ENCODE peak calls at places on chromosome 5, in five cellular contexts. One of them, this sample, is unnamed.

GRCh38 chr5:180387798-180388197 is 34.7 kb upstream of the GFPT2 start:
- DNase-seq in stimulated activated CD8-positive, alpha-beta memory T cell treated with anti-CD3 and anti-CD28 coated beads, Interleukin-7, amount 100 ng/mL, for 24 hours: no peak
- DNase-seq in retina: no peak
- DNase-seq in GM04504: no peak
- DNase-seq in posterior vena cava: peak
- DNase-seq in this sample: no peak

GRCh38 chr5:95417971-95418370 is 26.8 kb downstream of the FAM81B start:
- DNase-seq in retina: no peak
- DNase-seq in posterior vena cava: no peak
- DNase-seq in GM04504: no peak
- DNase-seq in stimulated activated CD8-positive, alpha-beta memory T cell treated with anti-CD3 and anti-CD28 coated beads, Interleukin-7, amount 100 ng/mL, for 24 hours: no peak
- DNase-seq in this sample: no peak

GRCh38 chr5:124651663-124652513 is 94.6 kb downstream of the ZNF608 start:
- DNase-seq in GM04504: peak
- DNase-seq in stimulated activated CD8-positive, alpha-beta memory T cell treated with anti-CD3 and anti-CD28 coated beads, Interleukin-7, amount 100 ng/mL, for 24 hours: no peak
- DNase-seq in retina: peak
- DNase-seq in posterior vena cava: peak
- DNase-seq in this sample: no peak

GRCh38 chr5:106397700-106398099 is 1273.0 kb downstream of the EFNA5 start:
- DNase-seq in retina: no peak
- DNase-seq in GM04504: peak
- DNase-seq in posterior vena cava: no peak
- DNase-seq in stimulated activated CD8-positive, alpha-beta memory T cell treated with anti-CD3 and anti-CD28 coated beads, Interleukin-7, amount 100 ng/mL, for 24 hours: no peak
- DNase-seq in this sample: peak

GRCh38 chr5:93789173-93790070 is 48.0 kb upstream of the POU5F2 start:
- DNase-seq in GM04504: peak
- DNase-seq in stimulated activated CD8-positive, alpha-beta memory T cell treated with anti-CD3 and anti-CD28 coated beads, Interleukin-7, amount 100 ng/mL, for 24 hours: no peak
- DNase-seq in posterior vena cava: no peak
- DNase-seq in retina: no peak
- DNase-seq in this sample: peak

GRCh38 chr5:53045263-53045662 is 56.1 kb downstream of the ITGA2 start:
- DNase-seq in stimulated activated CD8-positive, alpha-beta memory T cell treated with anti-CD3 and anti-CD28 coated beads, Interleukin-7, amount 100 ng/mL, for 24 hours: no peak
- DNase-seq in posterior vena cava: no peak
- DNase-seq in retina: no peak
- DNase-seq in GM04504: no peak
- DNase-seq in this sample: no peak

GRCh38 chr5:127702913-127703575 is at the start of gene CCDC192:
- DNase-seq in stimulated activated CD8-positive, alpha-beta memory T cell treated with anti-CD3 and anti-CD28 coated beads, Interleukin-7, amount 100 ng/mL, for 24 hours: no peak
- DNase-seq in retina: peak
- DNase-seq in posterior vena cava: no peak
- DNase-seq in GM04504: no peak
- DNase-seq in this sample: no peak

GRCh38 chr5:73786043-73786831 is 160.2 kb downstream of the ARHGEF28 start:
- DNase-seq in stimulated activated CD8-positive, alpha-beta memory T cell treated with anti-CD3 and anti-CD28 coated beads, Interleukin-7, amount 100 ng/mL, for 24 hours: no peak
- DNase-seq in GM04504: no peak
- DNase-seq in posterior vena cava: no peak
- DNase-seq in retina: no peak
- DNase-seq in this sample: no peak

GRCh38 chr5:59485629-59486439 is 407.7 kb downstream of the PDE4D start:
- DNase-seq in retina: no peak
- DNase-seq in GM04504: no peak
- DNase-seq in posterior vena cava: no peak
- DNase-seq in stimulated activated CD8-positive, alpha-beta memory T cell treated with anti-CD3 and anti-CD28 coated beads, Interleukin-7, amount 100 ng/mL, for 24 hours: no peak
- DNase-seq in this sample: peak

GRCh38 chr5:59275170-59275536 is 618.4 kb downstream of the PDE4D start:
- DNase-seq in retina: peak
- DNase-seq in posterior vena cava: no peak
- DNase-seq in stimulated activated CD8-positive, alpha-beta memory T cell treated with anti-CD3 and anti-CD28 coated beads, Interleukin-7, amount 100 ng/mL, for 24 hours: no peak
- DNase-seq in GM04504: no peak
- DNase-seq in this sample: no peak

GRCh38 chr5:72305194-72306142 is 14.6 kb downstream of the MRPS27 start:
- DNase-seq in GM04504: no peak
- DNase-seq in posterior vena cava: no peak
- DNase-seq in retina: no peak
- DNase-seq in stimulated activated CD8-positive, alpha-beta memory T cell treated with anti-CD3 and anti-CD28 coated beads, Interleukin-7, amount 100 ng/mL, for 24 hours: no peak
- DNase-seq in this sample: no peak

GRCh38 chr5:157252741-157253465 is 13.0 kb upstream of the CYFIP2 start:
- DNase-seq in posterior vena cava: no peak
- DNase-seq in stimulated activated CD8-positive, alpha-beta memory T cell treated with anti-CD3 and anti-CD28 coated beads, Interleukin-7, amount 100 ng/mL, for 24 hours: no peak
- DNase-seq in retina: peak
- DNase-seq in GM04504: peak
- DNase-seq in this sample: no peak

GRCh38 chr5:177085985-177086917 is at the start of gene FGFR4:
- DNase-seq in stimulated activated CD8-positive, alpha-beta memory T cell treated with anti-CD3 and anti-CD28 coated beads, Interleukin-7, amount 100 ng/mL, for 24 hours: peak
- DNase-seq in posterior vena cava: no peak
- DNase-seq in GM04504: no peak
- DNase-seq in retina: no peak
- DNase-seq in this sample: no peak

GRCh38 chr5:158514353-158514960 is 585.3 kb downstream of the EBF1 start:
- DNase-seq in posterior vena cava: no peak
- DNase-seq in GM04504: peak
- DNase-seq in retina: no peak
- DNase-seq in stimulated activated CD8-positive, alpha-beta memory T cell treated with anti-CD3 and anti-CD28 coated beads, Interleukin-7, amount 100 ng/mL, for 24 hours: no peak
- DNase-seq in this sample: peak

GRCh38 chr5:78776637-78777036 is 128.1 kb upstream of the LHFPL2 start:
- DNase-seq in posterior vena cava: no peak
- DNase-seq in stimulated activated CD8-positive, alpha-beta memory T cell treated with anti-CD3 and anti-CD28 coated beads, Interleukin-7, amount 100 ng/mL, for 24 hours: no peak
- DNase-seq in retina: no peak
- DNase-seq in GM04504: no peak
- DNase-seq in this sample: no peak

GRCh38 chr5:36656556-36656955 is 50.1 kb downstream of the SLC1A3 start:
- DNase-seq in posterior vena cava: no peak
- DNase-seq in retina: no peak
- DNase-seq in GM04504: no peak
- DNase-seq in stimulated activated CD8-positive, alpha-beta memory T cell treated with anti-CD3 and anti-CD28 coated beads, Interleukin-7, amount 100 ng/mL, for 24 hours: no peak
- DNase-seq in this sample: no peak

GRCh38 chr5:82168294-82168693 is 109.9 kb downstream of the RPS23 start:
- DNase-seq in posterior vena cava: no peak
- DNase-seq in GM04504: no peak
- DNase-seq in retina: no peak
- DNase-seq in stimulated activated CD8-positive, alpha-beta memory T cell treated with anti-CD3 and anti-CD28 coated beads, Interleukin-7, amount 100 ng/mL, for 24 hours: no peak
- DNase-seq in this sample: no peak

GRCh38 chr5:57683036-57683600 is 200.5 kb upstream of the ACTBL2 start:
- DNase-seq in stimulated activated CD8-positive, alpha-beta memory T cell treated with anti-CD3 and anti-CD28 coated beads, Interleukin-7, amount 100 ng/mL, for 24 hours: no peak
- DNase-seq in retina: no peak
- DNase-seq in posterior vena cava: no peak
- DNase-seq in GM04504: no peak
- DNase-seq in this sample: no peak

GRCh38 chr5:68432682-68433081 is 217.1 kb downstream of the PIK3R1 start:
- DNase-seq in posterior vena cava: no peak
- DNase-seq in stimulated activated CD8-positive, alpha-beta memory T cell treated with anti-CD3 and anti-CD28 coated beads, Interleukin-7, amount 100 ng/mL, for 24 hours: no peak
- DNase-seq in retina: no peak
- DNase-seq in GM04504: no peak
- DNase-seq in this sample: no peak

GRCh38 chr5:181052526-181052927 is 12.5 kb downstream of the BTNL9 start:
- DNase-seq in posterior vena cava: no peak
- DNase-seq in GM04504: no peak
- DNase-seq in retina: peak
- DNase-seq in stimulated activated CD8-positive, alpha-beta memory T cell treated with anti-CD3 and anti-CD28 coated beads, Interleukin-7, amount 100 ng/mL, for 24 hours: no peak
- DNase-seq in this sample: no peak

GRCh38 chr5:20088361-20088760 is 100.4 kb upstream of the CDH18 start:
- DNase-seq in GM04504: no peak
- DNase-seq in posterior vena cava: no peak
- DNase-seq in stimulated activated CD8-positive, alpha-beta memory T cell treated with anti-CD3 and anti-CD28 coated beads, Interleukin-7, amount 100 ng/mL, for 24 hours: no peak
- DNase-seq in retina: no peak
- DNase-seq in this sample: no peak

GRCh38 chr5:33588654-33589372 is 148.0 kb downstream of the TARS1 start:
- DNase-seq in posterior vena cava: no peak
- DNase-seq in GM04504: no peak
- DNase-seq in stimulated activated CD8-positive, alpha-beta memory T cell treated with anti-CD3 and anti-CD28 coated beads, Interleukin-7, amount 100 ng/mL, for 24 hours: peak
- DNase-seq in retina: no peak
- DNase-seq in this sample: no peak

GRCh38 chr5:125412051-125412560 is 665.7 kb upstream of the ZNF608 start:
- DNase-seq in stimulated activated CD8-positive, alpha-beta memory T cell treated with anti-CD3 and anti-CD28 coated beads, Interleukin-7, amount 100 ng/mL, for 24 hours: no peak
- DNase-seq in posterior vena cava: no peak
- DNase-seq in retina: no peak
- DNase-seq in GM04504: no peak
- DNase-seq in this sample: peak

GRCh38 chr5:35736280-35736679 is 118.6 kb downstream of the SPEF2 start:
- DNase-seq in GM04504: no peak
- DNase-seq in retina: no peak
- DNase-seq in stimulated activated CD8-positive, alpha-beta memory T cell treated with anti-CD3 and anti-CD28 coated beads, Interleukin-7, amount 100 ng/mL, for 24 hours: no peak
- DNase-seq in posterior vena cava: no peak
- DNase-seq in this sample: no peak

GRCh38 chr5:57692582-57693487 is 210.2 kb upstream of the ACTBL2 start:
- DNase-seq in GM04504: peak
- DNase-seq in stimulated activated CD8-positive, alpha-beta memory T cell treated with anti-CD3 and anti-CD28 coated beads, Interleukin-7, amount 100 ng/mL, for 24 hours: no peak
- DNase-seq in retina: peak
- DNase-seq in posterior vena cava: peak
- DNase-seq in this sample: peak

GRCh38 chr5:97735209-97735608 is 552.2 kb upstream of the RIOK2 start:
- DNase-seq in posterior vena cava: no peak
- DNase-seq in retina: no peak
- DNase-seq in GM04504: peak
- DNase-seq in stimulated activated CD8-positive, alpha-beta memory T cell treated with anti-CD3 and anti-CD28 coated beads, Interleukin-7, amount 100 ng/mL, for 24 hours: no peak
- DNase-seq in this sample: peak

GRCh38 chr5:147361441-147362175 is 126.8 kb downstream of the STK32A start:
- DNase-seq in stimulated activated CD8-positive, alpha-beta memory T cell treated with anti-CD3 and anti-CD28 coated beads, Interleukin-7, amount 100 ng/mL, for 24 hours: no peak
- DNase-seq in retina: no peak
- DNase-seq in posterior vena cava: no peak
- DNase-seq in GM04504: no peak
- DNase-seq in this sample: no peak

GRCh38 chr5:32190094-32190493 is 16.0 kb upstream of the GOLPH3 start:
- DNase-seq in stimulated activated CD8-positive, alpha-beta memory T cell treated with anti-CD3 and anti-CD28 coated beads, Interleukin-7, amount 100 ng/mL, for 24 hours: no peak
- DNase-seq in retina: no peak
- DNase-seq in posterior vena cava: no peak
- DNase-seq in GM04504: peak
- DNase-seq in this sample: peak

GRCh38 chr5:57174128-57174849 is 430 bp downstream of the GPBP1 start:
- DNase-seq in stimulated activated CD8-positive, alpha-beta memory T cell treated with anti-CD3 and anti-CD28 coated beads, Interleukin-7, amount 100 ng/mL, for 24 hours: no peak
- DNase-seq in retina: no peak
- DNase-seq in GM04504: no peak
- DNase-seq in posterior vena cava: peak
- DNase-seq in this sample: no peak

GRCh38 chr5:77518304-77518703 is 26.2 kb upstream of the WDR41 start:
- DNase-seq in posterior vena cava: no peak
- DNase-seq in retina: no peak
- DNase-seq in GM04504: no peak
- DNase-seq in stimulated activated CD8-positive, alpha-beta memory T cell treated with anti-CD3 and anti-CD28 coated beads, Interleukin-7, amount 100 ng/mL, for 24 hours: no peak
- DNase-seq in this sample: no peak

GRCh38 chr5:109825450-109825849 is 135.7 kb downstream of the MAN2A1 start:
- DNase-seq in posterior vena cava: no peak
- DNase-seq in stimulated activated CD8-positive, alpha-beta memory T cell treated with anti-CD3 and anti-CD28 coated beads, Interleukin-7, amount 100 ng/mL, for 24 hours: no peak
- DNase-seq in retina: no peak
- DNase-seq in GM04504: no peak
- DNase-seq in this sample: no peak

GRCh38 chr5:81315336-81315735 is 13.9 kb downstream of the ZCCHC9 start:
- DNase-seq in retina: no peak
- DNase-seq in stimulated activated CD8-positive, alpha-beta memory T cell treated with anti-CD3 and anti-CD28 coated beads, Interleukin-7, amount 100 ng/mL, for 24 hours: no peak
- DNase-seq in GM04504: no peak
- DNase-seq in posterior vena cava: no peak
- DNase-seq in this sample: no peak

GRCh38 chr5:59768204-59769040 is 125.1 kb downstream of the PDE4D start:
- DNase-seq in retina: peak
- DNase-seq in stimulated activated CD8-positive, alpha-beta memory T cell treated with anti-CD3 and anti-CD28 coated beads, Interleukin-7, amount 100 ng/mL, for 24 hours: no peak
- DNase-seq in GM04504: no peak
- DNase-seq in posterior vena cava: peak
- DNase-seq in this sample: peak

GRCh38 chr5:16819522-16820167 is 116.4 kb downstream of the MYO10 start:
- DNase-seq in retina: no peak
- DNase-seq in posterior vena cava: no peak
- DNase-seq in stimulated activated CD8-positive, alpha-beta memory T cell treated with anti-CD3 and anti-CD28 coated beads, Interleukin-7, amount 100 ng/mL, for 24 hours: no peak
- DNase-seq in GM04504: peak
- DNase-seq in this sample: no peak

GRCh38 chr5:14900661-14901461 is 29.3 kb upstream of the ANKH start:
- DNase-seq in posterior vena cava: peak
- DNase-seq in GM04504: peak
- DNase-seq in stimulated activated CD8-positive, alpha-beta memory T cell treated with anti-CD3 and anti-CD28 coated beads, Interleukin-7, amount 100 ng/mL, for 24 hours: no peak
- DNase-seq in retina: no peak
- DNase-seq in this sample: peak

GRCh38 chr5:55645304-55645703 is 66.8 kb downstream of the SLC38A9 start:
- DNase-seq in GM04504: no peak
- DNase-seq in stimulated activated CD8-positive, alpha-beta memory T cell treated with anti-CD3 and anti-CD28 coated beads, Interleukin-7, amount 100 ng/mL, for 24 hours: no peak
- DNase-seq in retina: no peak
- DNase-seq in posterior vena cava: no peak
- DNase-seq in this sample: no peak

GRCh38 chr5:171395042-171395441 is 7.4 kb downstream of the NPM1 start:
- DNase-seq in GM04504: no peak
- DNase-seq in retina: no peak
- DNase-seq in posterior vena cava: no peak
- DNase-seq in stimulated activated CD8-positive, alpha-beta memory T cell treated with anti-CD3 and anti-CD28 coated beads, Interleukin-7, amount 100 ng/mL, for 24 hours: no peak
- DNase-seq in this sample: no peak

GRCh38 chr5:138884554-138884953 is 9.4 kb upstream of the LRRTM2 start:
- DNase-seq in stimulated activated CD8-positive, alpha-beta memory T cell treated with anti-CD3 and anti-CD28 coated beads, Interleukin-7, amount 100 ng/mL, for 24 hours: no peak
- DNase-seq in posterior vena cava: no peak
- DNase-seq in GM04504: no peak
- DNase-seq in retina: no peak
- DNase-seq in this sample: no peak

GRCh38 chr5:6781711-6782110 is 68.5 kb downstream of the TENT4A start:
- DNase-seq in retina: no peak
- DNase-seq in GM04504: no peak
- DNase-seq in posterior vena cava: no peak
- DNase-seq in stimulated activated CD8-positive, alpha-beta memory T cell treated with anti-CD3 and anti-CD28 coated beads, Interleukin-7, amount 100 ng/mL, for 24 hours: no peak
- DNase-seq in this sample: no peak

This sample was measured in HFF-Myc.